ENCODE peak calls at places on chromosomes 12 and 14, in seven cellular contexts. One of them, this sample, is unnamed.

GRCh38 chr14:28762290-28762948 is 4.2 kb upstream of the FOXG1 start:
- DNase-seq in K562: no peak
- DNase-seq in ascending aorta: no peak
- DNase-seq in CD4-positive, alpha-beta T cell: no peak
- DNase-seq in fibroblast of lung: no peak
- DNase-seq in thoracic aorta: no peak
- DNase-seq in IMR-90: no peak
- DNase-seq in this sample: no peak

GRCh38 chr12:5745251-5745888 is 199.7 kb downstream of the ANO2 start:
- DNase-seq in thoracic aorta: peak
- DNase-seq in ascending aorta: no peak
- DNase-seq in K562: peak
- DNase-seq in fibroblast of lung: peak
- DNase-seq in IMR-90: peak
- DNase-seq in CD4-positive, alpha-beta T cell: peak
- DNase-seq in this sample: peak

GRCh38 chr14:88695873-88696272 is 96.9 kb downstream of the EML5 start:
- DNase-seq in fibroblast of lung: peak
- DNase-seq in IMR-90: peak
- DNase-seq in ascending aorta: no peak
- DNase-seq in CD4-positive, alpha-beta T cell: no peak
- DNase-seq in K562: no peak
- DNase-seq in thoracic aorta: no peak
- DNase-seq in this sample: no peak

GRCh38 chr14:54599932-54600331 is 33.0 kb downstream of the SAMD4A start:
- DNase-seq in ascending aorta: no peak
- DNase-seq in K562: no peak
- DNase-seq in fibroblast of lung: peak
- DNase-seq in CD4-positive, alpha-beta T cell: no peak
- DNase-seq in thoracic aorta: no peak
- DNase-seq in IMR-90: peak
- DNase-seq in this sample: no peak

GRCh38 chr14:101473795-101474562 is 87.3 kb upstream of the DIO3 start:
- DNase-seq in IMR-90: no peak
- DNase-seq in fibroblast of lung: no peak
- DNase-seq in ascending aorta: no peak
- DNase-seq in thoracic aorta: no peak
- DNase-seq in CD4-positive, alpha-beta T cell: no peak
- DNase-seq in K562: no peak
- DNase-seq in this sample: peak

GRCh38 chr12:31491819-31492598 is 98.9 kb downstream of the DENND5B start:
- DNase-seq in CD4-positive, alpha-beta T cell: no peak
- DNase-seq in fibroblast of lung: peak
- DNase-seq in IMR-90: peak
- DNase-seq in K562: no peak
- DNase-seq in ascending aorta: no peak
- DNase-seq in thoracic aorta: no peak
- DNase-seq in this sample: no peak

GRCh38 chr14:93861846-93862641 is 65.1 kb upstream of the FAM181A start:
- DNase-seq in IMR-90: no peak
- DNase-seq in CD4-positive, alpha-beta T cell: no peak
- DNase-seq in fibroblast of lung: no peak
- DNase-seq in ascending aorta: no peak
- DNase-seq in thoracic aorta: no peak
- DNase-seq in K562: no peak
- DNase-seq in this sample: no peak

GRCh38 chr12:103671367-103671766 is 84.3 kb downstream of the STAB2 start:
- DNase-seq in thoracic aorta: no peak
- DNase-seq in K562: no peak
- DNase-seq in IMR-90: no peak
- DNase-seq in fibroblast of lung: no peak
- DNase-seq in CD4-positive, alpha-beta T cell: no peak
- DNase-seq in ascending aorta: no peak
- DNase-seq in this sample: no peak

GRCh38 chr14:37411079-37411735 is 183.8 kb downstream of the FOXA1 start:
- DNase-seq in CD4-positive, alpha-beta T cell: no peak
- DNase-seq in K562: no peak
- DNase-seq in IMR-90: no peak
- DNase-seq in fibroblast of lung: no peak
- DNase-seq in thoracic aorta: no peak
- DNase-seq in ascending aorta: no peak
- DNase-seq in this sample: no peak

GRCh38 chr12:39723831-39724230 is 104.2 kb upstream of the ABCD2 start:
- DNase-seq in CD4-positive, alpha-beta T cell: no peak
- DNase-seq in fibroblast of lung: peak
- DNase-seq in K562: no peak
- DNase-seq in thoracic aorta: no peak
- DNase-seq in ascending aorta: no peak
- DNase-seq in IMR-90: no peak
- DNase-seq in this sample: no peak

GRCh38 chr14:102671410-102671809 is 79.0 kb downstream of the RCOR1 start:
- DNase-seq in thoracic aorta: no peak
- DNase-seq in ascending aorta: no peak
- DNase-seq in K562: no peak
- DNase-seq in fibroblast of lung: no peak
- DNase-seq in CD4-positive, alpha-beta T cell: no peak
- DNase-seq in IMR-90: no peak
- DNase-seq in this sample: no peak

GRCh38 chr12:101877816-101878811 is 734 bp downstream of the DRAM1 start:
- DNase-seq in IMR-90: no peak
- DNase-seq in fibroblast of lung: peak
- DNase-seq in CD4-positive, alpha-beta T cell: no peak
- DNase-seq in thoracic aorta: no peak
- DNase-seq in K562: peak
- DNase-seq in ascending aorta: no peak
- DNase-seq in this sample: no peak

GRCh38 chr14:103508930-103509329 is 13.7 kb downstream of the CKB start:
- DNase-seq in fibroblast of lung: no peak
- DNase-seq in CD4-positive, alpha-beta T cell: no peak
- DNase-seq in K562: no peak
- DNase-seq in IMR-90: no peak
- DNase-seq in ascending aorta: no peak
- DNase-seq in thoracic aorta: no peak
- DNase-seq in this sample: no peak

GRCh38 chr14:58535084-58535483 is 102.7 kb upstream of the DACT1 start:
- DNase-seq in K562: no peak
- DNase-seq in CD4-positive, alpha-beta T cell: no peak
- DNase-seq in IMR-90: peak
- DNase-seq in thoracic aorta: no peak
- DNase-seq in fibroblast of lung: peak
- DNase-seq in ascending aorta: no peak
- DNase-seq in this sample: no peak

GRCh38 chr12:75816892-75817291 is 214.7 kb downstream of the PHLDA1 start:
- DNase-seq in IMR-90: peak
- DNase-seq in CD4-positive, alpha-beta T cell: no peak
- DNase-seq in K562: no peak
- DNase-seq in fibroblast of lung: peak
- DNase-seq in thoracic aorta: no peak
- DNase-seq in ascending aorta: no peak
- DNase-seq in this sample: no peak

GRCh38 chr14:85233756-85234545 is 296.0 kb upstream of the FLRT2 start:
- DNase-seq in K562: no peak
- DNase-seq in fibroblast of lung: peak
- DNase-seq in ascending aorta: no peak
- DNase-seq in IMR-90: peak
- DNase-seq in CD4-positive, alpha-beta T cell: no peak
- DNase-seq in thoracic aorta: no peak
- DNase-seq in this sample: no peak

GRCh38 chr12:29691146-29691854 is 92.4 kb downstream of the TMTC1 start:
- DNase-seq in thoracic aorta: no peak
- DNase-seq in IMR-90: no peak
- DNase-seq in fibroblast of lung: no peak
- DNase-seq in ascending aorta: no peak
- DNase-seq in CD4-positive, alpha-beta T cell: no peak
- DNase-seq in K562: no peak
- DNase-seq in this sample: no peak

GRCh38 chr12:130711751-130712150 is 4.3 kb downstream of the RIMBP2 start:
- DNase-seq in fibroblast of lung: no peak
- DNase-seq in K562: no peak
- DNase-seq in IMR-90: no peak
- DNase-seq in thoracic aorta: no peak
- DNase-seq in CD4-positive, alpha-beta T cell: no peak
- DNase-seq in ascending aorta: no peak
- DNase-seq in this sample: peak

GRCh38 chr14:74400328-74400727 is 25.7 kb downstream of the SYNDIG1L start:
- DNase-seq in K562: peak
- DNase-seq in CD4-positive, alpha-beta T cell: no peak
- DNase-seq in fibroblast of lung: no peak
- DNase-seq in ascending aorta: no peak
- DNase-seq in thoracic aorta: no peak
- DNase-seq in IMR-90: no peak
- DNase-seq in this sample: no peak

DNA sequence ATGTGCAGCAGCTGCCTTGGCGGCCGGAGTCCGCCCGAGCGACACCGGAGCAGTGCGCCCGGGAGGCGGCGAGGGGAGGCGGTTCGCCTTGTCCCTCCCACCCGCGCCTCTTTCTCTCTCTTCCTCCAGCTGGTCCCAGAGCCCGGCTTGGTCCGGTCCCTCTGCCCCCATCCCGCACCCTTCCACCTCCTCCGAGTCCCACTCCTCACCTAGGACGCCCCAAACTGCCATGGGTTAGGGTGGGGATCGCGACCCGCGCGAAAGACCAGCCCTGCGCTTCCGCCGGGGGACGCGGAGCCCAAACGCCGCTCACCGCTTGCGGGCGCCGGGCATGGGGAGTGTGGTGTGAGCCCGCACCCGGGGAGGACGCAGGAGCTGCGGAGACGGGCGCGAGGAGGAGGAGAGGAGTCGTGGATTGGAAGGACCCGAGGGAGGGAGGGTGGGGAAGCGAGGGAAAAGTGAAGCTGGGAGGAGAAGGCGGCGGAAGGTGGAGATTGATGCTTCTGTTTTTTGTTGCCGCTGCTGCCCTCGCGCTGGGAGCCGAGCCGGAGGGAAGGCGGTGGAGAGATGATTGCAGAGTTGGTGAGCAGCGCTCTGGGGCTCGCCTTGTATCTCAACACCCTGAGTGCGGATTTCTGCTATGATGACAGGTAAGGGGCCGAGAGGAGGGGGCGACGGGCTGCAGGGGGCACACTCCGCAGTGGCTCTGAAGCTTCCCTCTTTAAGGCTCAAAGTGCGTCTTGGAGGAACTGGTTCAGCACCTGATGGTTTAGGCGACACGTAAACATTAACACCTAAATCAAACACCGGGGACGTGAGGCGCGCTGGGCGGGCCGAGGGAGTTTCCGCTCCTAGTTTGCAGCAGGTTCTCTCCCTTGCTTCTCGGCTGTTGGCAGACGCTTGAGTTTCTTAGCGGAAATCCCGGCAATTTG is 580 bp downstream of the TMTC2 start:
- DNase-seq in IMR-90: peak
- DNase-seq in CD4-positive, alpha-beta T cell: peak
- DNase-seq in ascending aorta: no peak
- DNase-seq in thoracic aorta: peak
- DNase-seq in K562: no peak
- DNase-seq in fibroblast of lung: peak
- DNase-seq in this sample: peak
- TF ChIP-seq CTCF in IMR-90: no peak
- TF ChIP-seq CTCF in CD4-positive, alpha-beta T cell: no peak
- TF ChIP-seq CTCF in ascending aorta: no peak
- TF ChIP-seq CTCF in thoracic aorta: no peak
- TF ChIP-seq CTCF in K562: no peak
- TF ChIP-seq CTCF in fibroblast of lung: no peak
- TF ChIP-seq CTCF in this sample: no peak

DNA sequence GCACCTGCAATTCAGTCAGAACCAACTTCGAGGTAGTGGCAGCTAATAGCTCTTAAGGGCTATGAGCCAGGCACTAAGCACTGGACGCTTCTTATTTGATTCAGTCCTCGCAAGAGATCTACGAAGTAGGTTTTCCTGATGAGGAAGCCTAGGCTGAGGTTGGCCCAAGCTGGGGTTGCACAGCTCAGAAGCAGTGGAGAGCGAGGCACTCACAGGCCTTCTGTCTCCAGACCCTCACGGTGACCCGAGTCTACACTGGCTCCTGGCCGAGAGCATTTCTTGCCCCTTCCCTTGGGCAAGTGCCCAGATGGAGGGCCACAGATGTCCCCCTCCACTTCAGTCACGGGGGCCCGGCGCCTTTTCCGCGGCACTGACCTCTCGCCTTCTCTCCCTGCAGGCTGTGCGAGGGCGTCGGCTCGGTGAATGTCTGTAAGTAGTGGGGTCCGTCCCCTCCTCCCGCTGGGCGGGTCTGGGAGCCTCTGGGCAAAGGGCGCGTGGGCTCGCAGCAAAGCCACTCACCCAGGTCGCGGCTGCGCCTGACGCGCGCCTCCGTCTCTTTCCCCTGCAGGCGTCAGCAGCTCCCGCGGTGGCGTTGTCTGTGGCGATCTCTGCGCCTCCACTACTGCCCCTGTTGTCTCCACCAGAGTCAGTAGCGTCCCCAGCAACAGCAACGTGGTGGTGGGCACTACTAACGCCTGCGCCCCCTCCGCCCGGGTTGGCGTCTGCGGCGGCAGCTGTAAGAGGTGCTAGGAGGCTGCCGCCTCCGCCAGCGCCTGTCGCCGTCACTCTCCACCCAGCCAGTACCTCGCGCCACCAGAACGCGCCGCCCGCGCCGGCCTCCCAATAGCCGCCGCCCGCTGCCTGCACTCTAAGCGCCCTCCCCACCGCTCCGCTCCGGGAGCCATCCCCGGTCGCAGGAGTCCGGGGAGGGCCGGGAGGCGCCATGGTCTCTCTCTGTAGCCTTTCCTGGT is 13.1 kb downstream of the KRT83 start:
- DNase-seq in thoracic aorta: no peak
- DNase-seq in IMR-90: peak
- DNase-seq in fibroblast of lung: peak
- DNase-seq in CD4-positive, alpha-beta T cell: peak
- DNase-seq in ascending aorta: no peak
- DNase-seq in K562: peak
- DNase-seq in this sample: peak
- TF ChIP-seq CTCF in thoracic aorta: peak
- TF ChIP-seq CTCF in IMR-90: peak
- TF ChIP-seq CTCF in fibroblast of lung: no peak
- TF ChIP-seq CTCF in CD4-positive, alpha-beta T cell: no peak
- TF ChIP-seq CTCF in ascending aorta: peak
- TF ChIP-seq CTCF in K562: no peak
- TF ChIP-seq CTCF in this sample: peak

GRCh38 chr12:69332815-69333358 is 15.3 kb upstream of the LYZ start:
- DNase-seq in ascending aorta: no peak
- DNase-seq in K562: no peak
- DNase-seq in fibroblast of lung: no peak
- DNase-seq in thoracic aorta: no peak
- DNase-seq in CD4-positive, alpha-beta T cell: no peak
- DNase-seq in IMR-90: no peak
- DNase-seq in this sample: no peak
- TF ChIP-seq CTCF in ascending aorta: no peak
- TF ChIP-seq CTCF in K562: no peak
- TF ChIP-seq CTCF in fibroblast of lung: no peak
- TF ChIP-seq CTCF in thoracic aorta: no peak
- TF ChIP-seq CTCF in CD4-positive, alpha-beta T cell: no peak
- TF ChIP-seq CTCF in IMR-90: no peak
- TF ChIP-seq CTCF in this sample: no peak

DNA sequence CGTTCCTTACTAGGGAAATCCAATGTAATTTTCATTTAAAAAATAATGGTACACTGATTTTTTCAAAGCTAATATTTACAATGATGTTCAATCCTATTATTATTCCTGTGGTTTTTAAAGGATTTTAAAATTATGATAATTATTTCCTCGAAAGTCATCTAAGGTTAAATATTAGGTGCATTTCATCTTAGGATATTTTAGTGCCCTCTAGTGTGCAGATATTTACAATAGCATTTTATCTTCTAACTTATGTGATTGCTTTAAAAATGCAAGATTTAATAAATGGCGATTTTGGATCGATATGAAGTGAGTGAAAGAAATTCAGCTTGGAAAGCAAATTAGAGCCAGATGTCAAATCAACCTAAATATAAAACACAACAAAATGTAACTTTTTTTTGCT is 293.5 kb downstream of the SLC6A15 start:
- DNase-seq in IMR-90: no peak
- DNase-seq in thoracic aorta: no peak
- DNase-seq in ascending aorta: no peak
- DNase-seq in K562: no peak
- DNase-seq in fibroblast of lung: no peak
- DNase-seq in CD4-positive, alpha-beta T cell: no peak
- DNase-seq in this sample: no peak
- TF ChIP-seq CTCF in IMR-90: peak
- TF ChIP-seq CTCF in thoracic aorta: no peak
- TF ChIP-seq CTCF in ascending aorta: peak
- TF ChIP-seq CTCF in K562: no peak
- TF ChIP-seq CTCF in fibroblast of lung: no peak
- TF ChIP-seq CTCF in CD4-positive, alpha-beta T cell: no peak
- TF ChIP-seq CTCF in this sample: peak